ENCODE peak calls at places on chromosome 19, in seven cellular contexts. E is body of pancreas; O is left lung; Q is Panc1; F is AG04450; X is CD8-positive, alpha-beta memory T cell; V is tibial nerve. I is an unnamed sample.
A peak's percentile ranks its signal among the peaks of the same experiment; 100 is the strongest.

GRCh38 chr19:47802521-47803043 is 1.8 kb downstream of the TPRX1 start:
- DNase-seq in F (no peak), X (no peak), V (no peak), E (no peak), O (no peak), Q (no peak), I (no peak)

GRCh38 chr19:7526093-7526929 is 3.9 kb downstream of the MCOLN1 start:
- DNase-seq in V (no peak), E (no peak), O (no peak), Q (no peak), X (no peak), F (no peak), I (no peak)

GRCh38 chr19:28345811-28346210 is 867.1 kb downstream of the UQCRFS1 start:
- DNase-seq in F (no peak), X (no peak), E (no peak), V (no peak), Q (no peak), O (no peak), I (no peak)

GRCh38 chr19:2122251-2122650 is 25.5 kb downstream of the IZUMO4 start:
- DNase-seq in F (no peak), V (no peak), O (no peak), X (no peak), Q (no peak), E (no peak), I (no peak)

GRCh38 chr19:6393074-6393981 is at the start of gene GTF2F1:
- DNase-seq in X (peak; percentile 97), E (peak; percentile 92), F (peak; percentile 91), Q (peak; percentile 75), V (peak; percentile 91), O (peak; percentile 96), I (peak; percentile 98)

GRCh38 chr19:40413291-40413994 is at the start of gene PRX:
- DNase-seq in X (no peak), O (no peak), Q (no peak), F (no peak), E (no peak), V (no peak), I (peak; percentile 92)

GRCh38 chr19:3224346-3225325 is at the start of gene CELF5:
- DNase-seq in Q (no peak), V (no peak), X (peak; percentile 58), F (no peak), O (no peak), E (peak; percentile 45), I (peak; percentile 44)

GRCh38 chr19:55379161-55379560 is 2.5 kb downstream of the TMEM190 start:
- DNase-seq in F (no peak), X (no peak), O (no peak), V (no peak), Q (no peak), E (no peak), I (no peak)

GRCh38 chr19:4722671-4723464 is 774 bp downstream of the DPP9 start:
- DNase-seq in O (no peak), V (no peak), F (no peak), X (no peak), Q (no peak), E (peak; percentile 65), I (peak; percentile 13)

GRCh38 chr19:49614096-49614857 is 23.3 kb downstream of the PRR12 start:
- DNase-seq in F (peak; percentile 27), E (no peak), X (no peak), V (no peak), Q (peak; percentile 52), O (no peak), I (no peak)

GRCh38 chr19:49362048-49362925 is at the start of gene TEAD2:
- DNase-seq in Q (no peak), E (peak; percentile 66), X (peak; percentile 22), F (no peak), V (peak; percentile 69), O (peak; percentile 79), I (peak; percentile 82)

GRCh38 chr19:18252370-18252717 is 21.9 kb downstream of the IQCN start:
- DNase-seq in X (no peak), V (no peak), E (no peak), O (no peak), Q (no peak), F (no peak), I (no peak)

GRCh38 chr19:40603719-40604646 is 2.8 kb downstream of the LTBP4 start:
- DNase-seq in O (peak; percentile 98), Q (peak; percentile 84), F (peak; percentile 92), E (peak; percentile 99), X (peak; percentile 90), V (peak; percentile 99), I (peak; percentile 100)

GRCh38 chr19:45973564-45974338 is at the start of gene NOVA2:
- DNase-seq in Q (no peak), E (peak; percentile 53), V (peak; percentile 43), X (no peak), F (no peak), O (peak; percentile 48), I (peak; percentile 89)

GRCh38 chr19:27652796-27653195 is 1560.2 kb downstream of the UQCRFS1 start:
- DNase-seq in X (no peak), O (no peak), E (no peak), V (no peak), Q (no peak), F (no peak), I (no peak)

GRCh38 chr19:41991025-41991424 is 3.0 kb downstream of the ATP1A3 start:
- DNase-seq in V (no peak), O (no peak), F (no peak), E (no peak), X (no peak), Q (no peak), I (no peak)

GRCh38 chr19:52391135-52391534 is 6.5 kb upstream of the ZNF528 start:
- DNase-seq in V (no peak), F (no peak), O (no peak), E (no peak), Q (no peak), X (no peak), I (no peak)

GRCh38 chr19:23436944-23437343 is 41.7 kb upstream of the ZNF91 start:
- DNase-seq in V (no peak), Q (no peak), E (no peak), X (no peak), O (no peak), F (no peak), I (peak; percentile 54)

GRCh38 chr19:797528-798414 is 519 bp downstream of the PTBP1 start:
- DNase-seq in V (peak; percentile 69), E (peak; percentile 92), F (peak; percentile 66), O (peak; percentile 89), Q (no peak), X (peak; percentile 87), I (peak; percentile 94)

GRCh38 chr19:47247308-47247990 is 8.9 kb upstream of the CCDC9 start:
- DNase-seq in X (peak; percentile 71), F (peak; percentile 49), Q (no peak), O (peak; percentile 75), E (peak; percentile 78), V (peak; percentile 79), I (peak; percentile 83)

DNA sequence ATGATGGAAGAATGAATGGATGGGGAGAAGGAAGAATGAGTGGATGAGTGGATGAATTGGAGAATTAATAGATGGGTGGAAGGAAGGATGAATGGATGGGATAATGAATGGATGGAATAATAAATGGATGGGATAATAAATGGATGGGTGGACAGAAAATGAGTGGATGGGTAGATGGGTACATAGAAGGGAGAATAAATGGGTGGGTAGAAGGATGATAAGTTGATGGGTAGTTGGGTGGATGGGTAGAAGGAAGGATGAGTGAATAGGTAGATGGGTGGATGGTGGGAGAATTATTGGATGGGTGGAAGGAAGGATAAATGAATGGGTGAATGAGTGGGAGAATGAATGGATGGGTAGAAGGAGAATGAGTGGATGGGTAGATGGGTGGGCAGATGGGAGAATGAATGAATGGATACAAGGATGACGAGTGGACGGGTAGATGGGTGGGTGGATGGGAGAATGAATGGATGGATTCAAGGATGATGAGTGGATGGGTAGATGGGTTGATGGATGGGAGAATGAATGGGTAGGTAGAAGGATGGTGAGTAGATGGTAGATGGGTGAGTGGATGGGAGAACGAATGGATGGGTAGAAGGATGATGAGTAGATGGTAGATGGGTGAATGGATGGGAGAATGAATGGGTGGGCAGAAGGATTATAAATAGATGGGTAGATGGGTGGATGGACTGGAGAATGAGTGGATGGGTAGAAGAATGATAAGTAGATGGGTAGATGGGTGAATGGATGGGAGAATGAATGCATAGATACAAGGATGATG is 15.9 kb downstream of the VSTM2B start:
- DNase-seq in O (no peak), E (no peak), F (no peak), Q (no peak), V (no peak), X (no peak), I (no peak)
- H3K27ac ChIP-seq in O (no peak overlapping the region), E (no peak overlapping the region), F (no peak overlapping the region), Q (no peak overlapping the region), V (no peak overlapping the region), X (no peak overlapping the region), I (no peak overlapping the region)

GRCh38 chr19:9109959-9110358 is 2.7 kb upstream of the OR7G2 start:
- DNase-seq in F (no peak), V (no peak), E (no peak), X (no peak), Q (no peak), O (no peak), I (no peak)
- H3K27ac ChIP-seq in F (no peak overlapping the region), V (no peak overlapping the region), E (no peak overlapping the region), X (no peak overlapping the region), Q (no peak overlapping the region), O (no peak overlapping the region), I (no peak overlapping the region)

GRCh38 chr19:33008738-33009137 is 36.7 kb downstream of the FAAP24 start:
- DNase-seq in X (no peak), V (no peak), E (no peak), O (no peak), F (no peak), Q (no peak), I (no peak)

GRCh38 chr19:33000910-33001309 is 28.9 kb downstream of the FAAP24 start:
- DNase-seq in X (no peak), V (no peak), F (no peak), E (no peak), O (no peak), Q (no peak), I (no peak)

GRCh38 chr19:33000510-33000909 is 28.5 kb downstream of the FAAP24 start:
- DNase-seq in Q (no peak), F (no peak), V (no peak), O (no peak), X (no peak), E (no peak), I (no peak)

GRCh38 chr19:33005440-33005839 is 33.4 kb downstream of the FAAP24 start:
- DNase-seq in E (no peak), X (no peak), Q (no peak), F (no peak), V (no peak), O (no peak), I (peak; percentile 33)
- H3K27ac ChIP-seq in E (peak overlapping the region; percentile 63), X (no peak overlapping the region), Q (no peak overlapping the region), F (no peak overlapping the region), V (no peak overlapping the region), O (no peak overlapping the region), I (no peak overlapping the region)

DNA sequence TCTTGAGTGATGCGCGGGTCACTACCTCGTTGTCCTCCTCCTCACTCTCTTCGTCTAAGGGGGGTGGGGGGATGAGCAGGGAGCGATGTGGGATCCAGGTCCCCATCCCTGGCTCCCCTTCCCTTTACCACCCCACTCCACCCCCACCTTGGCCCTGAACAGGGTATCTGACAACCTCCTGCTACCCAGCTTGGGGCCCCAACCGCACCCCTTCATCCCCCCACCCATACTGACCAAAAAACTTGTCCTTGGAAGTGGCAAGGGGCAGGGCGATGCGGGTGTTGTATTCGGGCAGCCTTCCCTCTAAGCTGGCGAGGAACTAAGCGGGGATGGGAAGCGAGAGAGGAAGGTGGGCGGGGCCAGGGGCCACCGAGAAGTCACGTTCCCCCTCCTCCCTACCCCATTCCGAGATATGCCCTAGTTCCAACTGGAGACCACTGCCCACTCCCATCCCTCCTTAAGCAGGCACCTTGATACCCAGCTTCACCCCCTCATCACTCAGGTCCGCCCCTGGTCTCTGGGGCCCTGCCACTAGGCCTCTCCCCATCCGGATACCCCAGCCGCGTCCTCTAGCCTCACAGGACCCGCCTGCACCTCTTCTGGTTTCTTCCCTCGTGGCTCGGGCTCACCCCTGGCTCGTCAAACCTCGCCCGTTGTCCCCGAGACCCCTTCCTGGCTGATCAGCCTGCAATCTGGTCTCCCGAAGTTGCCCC is 1.9 kb upstream of the RGL3 start:
- DNase-seq in Q (no peak), X (peak; percentile 21), E (peak; percentile 9), O (no peak), F (no peak), V (no peak), I (peak; percentile 46)
- H3K27ac ChIP-seq in Q (no peak overlapping the region), X (no peak overlapping the region), E (no peak overlapping the region), O (peak overlapping the region; percentile 13), F (no peak overlapping the region), V (peak overlapping the region; percentile 50), I (no peak overlapping the region)

I was measured in mesendoderm.